ENCODE peak calls at places on chromosomes 5 and 9, in eight cellular contexts. L is AG04450, G is endodermal cell, D is ovary, C is colonic mucosa, U is dorsolateral prefrontal cortex, R is trophoblast cell, Y is cardiac muscle cell. P is an unnamed sample.

GRCh38 chr9:94054731-94055130 is 29.5 kb upstream of the PTPDC1 start:
- DNase-seq in D (no peak), C (no peak), L (no peak), R (no peak), G (no peak), U (no peak), Y (peak; percentile 22), P (no peak)

GRCh38 chr5:41755705-41756104 is 114.5 kb downstream of the OXCT1 start:
- DNase-seq in L (no peak), D (no peak), G (no peak), C (no peak), U (no peak), Y (no peak), R (no peak), P (no peak)

GRCh38 chr9:135304886-135305285 is 174.7 kb upstream of the PPP1R26 start:
- DNase-seq in L (no peak), G (no peak), U (no peak), D (no peak), C (no peak), R (no peak), Y (no peak), P (no peak)

GRCh38 chr5:157730900-157731271 is 334 bp upstream of the THG1L start:
- DNase-seq in L (no peak), R (no peak), Y (no peak), U (no peak), C (no peak), D (no peak), G (no peak), P (no peak)

GRCh38 chr9:135992486-135993408 is 31.6 kb upstream of the UBAC1 start:
- DNase-seq in C (peak; percentile 77), L (peak; percentile 65), G (peak; percentile 89), D (peak; percentile 89), U (no peak), R (no peak), Y (peak; percentile 95), P (peak; percentile 79)

GRCh38 chr5:118236108-118236849 is 752.1 kb downstream of the DTWD2 start:
- DNase-seq in D (no peak), U (no peak), C (no peak), G (no peak), R (no peak), Y (no peak), L (no peak), P (no peak)

GRCh38 chr5:102865171-102865509 is 110.0 kb downstream of the PAM start:
- DNase-seq in L (no peak), Y (peak; percentile 42), U (no peak), D (no peak), C (no peak), R (peak; percentile 18), G (no peak), P (no peak)

GRCh38 chr5:67133781-67134180 is 62.8 kb downstream of the CD180 start:
- DNase-seq in U (no peak), G (no peak), Y (no peak), C (no peak), L (no peak), D (no peak), R (no peak), P (no peak)

GRCh38 chr9:131394464-131395026 is 659 bp downstream of the PRRC2B start:
- DNase-seq in Y (peak; percentile 54), C (peak; percentile 42), U (peak; percentile 36), D (peak; percentile 67), L (no peak), R (no peak), G (peak; percentile 66), P (no peak)

GRCh38 chr9:113548221-113549041 is 84.9 kb downstream of the RGS3 start:
- DNase-seq in D (peak; percentile 61), R (peak; percentile 45), G (peak; percentile 63), Y (peak; percentile 91), C (no peak), L (no peak), U (peak; percentile 58), P (peak; percentile 75)

GRCh38 chr9:9719373-9720112 is 893.3 kb downstream of the PTPRD start:
- DNase-seq in G (peak; percentile 75), U (no peak), L (no peak), D (no peak), R (no peak), Y (no peak), C (no peak), P (no peak)

GRCh38 chr5:76367623-76368366 is 35.3 kb upstream of the IQGAP2 start:
- DNase-seq in U (no peak), C (no peak), R (no peak), Y (no peak), D (no peak), G (no peak), L (no peak), P (no peak)

GRCh38 chr5:96509313-96509712 is 76.3 kb upstream of the PCSK1 start:
- DNase-seq in D (no peak), L (no peak), G (no peak), C (no peak), R (no peak), Y (peak; percentile 37), U (no peak), P (no peak)

GRCh38 chr5:139481580-139482049 is 943 bp downstream of the STING1 start:
- DNase-seq in D (peak; percentile 46), Y (peak; percentile 52), U (no peak), L (no peak), C (peak; percentile 56), G (no peak), R (no peak), P (no peak)

GRCh38 chr5:102826629-102827028 is 71.5 kb downstream of the PAM start:
- DNase-seq in G (no peak), L (no peak), Y (no peak), C (no peak), R (no peak), U (no peak), D (no peak), P (no peak)

GRCh38 chr9:16039988-16040761 is 487.3 kb downstream of the CCDC171 start:
- DNase-seq in D (peak; percentile 27), U (no peak), Y (peak; percentile 33), C (no peak), G (peak; percentile 90), L (peak; percentile 76), R (no peak), P (peak; percentile 70)

GRCh38 chr5:108637110-108637509 is 110.6 kb upstream of the FER start:
- DNase-seq in R (peak; percentile 76), G (no peak), D (no peak), L (no peak), Y (peak; percentile 78), C (no peak), U (no peak), P (no peak)

GRCh38 chr5:15647251-15647650 is 147.3 kb downstream of the FBXL7 start:
- DNase-seq in R (no peak), D (no peak), Y (no peak), G (no peak), L (no peak), C (no peak), U (no peak), P (no peak)

GRCh38 chr9:130879863-130880411 is 16.7 kb downstream of the QRFP start:
- DNase-seq in U (no peak), C (no peak), R (no peak), L (no peak), D (no peak), Y (no peak), G (no peak), P (no peak)

GRCh38 chr5:115535479-115536035 is 9.0 kb downstream of the FEM1C start:
- DNase-seq in L (no peak), C (no peak), R (no peak), G (no peak), U (no peak), D (no peak), Y (no peak), P (no peak)
- H3K4me3 ChIP-seq in L (no peak overlapping the region), C (no peak overlapping the region), R (no peak overlapping the region), G (no peak overlapping the region), U (no peak overlapping the region), D (no peak overlapping the region), Y (no peak overlapping the region), P (no peak overlapping the region)

DNA sequence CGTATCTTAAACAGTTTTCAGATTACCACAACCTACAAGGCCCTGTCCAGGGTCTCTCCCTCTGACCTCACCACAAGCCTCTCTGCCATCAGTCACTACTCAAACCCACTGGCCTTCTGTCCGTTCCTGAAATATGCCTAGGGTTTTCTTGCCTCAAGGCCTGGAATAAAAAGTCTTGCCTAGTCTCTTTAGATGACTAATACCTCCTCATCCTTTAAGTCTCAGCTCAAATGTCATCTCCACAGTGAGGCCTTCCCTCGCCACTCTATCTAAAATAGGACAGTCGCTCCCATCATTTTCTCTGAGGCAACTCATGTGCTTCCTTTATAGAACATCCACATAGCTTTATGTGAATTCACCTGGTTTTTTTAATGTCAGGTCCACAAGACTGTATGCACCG is 5.2 kb downstream of the DENND1A start:
- DNase-seq in L (no peak), C (no peak), D (no peak), Y (no peak), R (no peak), G (no peak), U (no peak), P (no peak)
- H3K27ac ChIP-seq in L (no peak overlapping the region), C (no peak overlapping the region), D (no peak overlapping the region), Y (no peak overlapping the region), R (no peak overlapping the region), G (no peak overlapping the region), U (no peak overlapping the region), P (no peak overlapping the region)

GRCh38 chr5:54175-54730 is 37.7 kb upstream of the PLEKHG4B start:
- DNase-seq in G (no peak), L (no peak), U (no peak), R (no peak), D (no peak), Y (no peak), C (no peak), P (no peak)
- H3K4me3 ChIP-seq in G (peak overlapping the region; percentile 73), L (peak overlapping the region; percentile 51), U (peak overlapping the region; percentile 40), R (peak overlapping the region; percentile 66), D (peak overlapping the region; percentile 21), Y (peak overlapping the region; percentile 48), C (peak overlapping the region; percentile 31), P (no peak overlapping the region)

GRCh38 chr9:69324549-69325401 is at the start of gene ENTREP1:
- DNase-seq in L (no peak), Y (peak; percentile 39), D (peak; percentile 61), G (peak; percentile 90), C (peak; percentile 67), U (peak; percentile 62), R (peak; percentile 47), P (peak; percentile 12)
- H3K27ac ChIP-seq in L (no peak within 1 kb of the TSS), Y (peak within 1 kb of the TSS; percentile 97), D (peak within 1 kb of the TSS; percentile 54), G (no peak within 1 kb of the TSS), C (no peak within 1 kb of the TSS), U (peak within 1 kb of the TSS; percentile 57), R (no peak within 1 kb of the TSS), P (no peak within 1 kb of the TSS)

GRCh38 chr5:100407053-100407452 is 128.1 kb upstream of the FAM174A start:
- DNase-seq in L (no peak), G (no peak), Y (no peak), U (no peak), C (no peak), R (no peak), D (no peak), P (no peak)

GRCh38 chr5:100406640-100407039 is 128.5 kb upstream of the FAM174A start:
- DNase-seq in U (no peak), Y (no peak), G (no peak), L (no peak), C (no peak), D (no peak), R (no peak), P (no peak)

GRCh38 chr5:100409538-100409937 is 125.6 kb upstream of the FAM174A start:
- DNase-seq in U (no peak), Y (no peak), L (no peak), G (no peak), C (no peak), R (no peak), D (no peak), P (no peak)
- H3K4me3 ChIP-seq in U (no peak overlapping the region), Y (no peak overlapping the region), L (no peak overlapping the region), G (no peak overlapping the region), C (no peak overlapping the region), R (no peak overlapping the region), D (no peak overlapping the region), P (no peak overlapping the region)

GRCh38 chr5:80238778-80239679 is 16.8 kb downstream of the SERINC5 start:
- DNase-seq in C (peak; percentile 76), Y (peak; percentile 75), G (no peak), U (peak; percentile 84), R (no peak), L (no peak), D (peak; percentile 57), P (no peak)
- H3K27ac ChIP-seq in C (peak overlapping the region; percentile 5), Y (peak overlapping the region; percentile 72), G (no peak overlapping the region), U (peak overlapping the region; percentile 80), R (no peak overlapping the region), L (no peak overlapping the region), D (no peak overlapping the region), P (no peak overlapping the region)